ENCODE peak calls at places on chromosome 4, in six cellular contexts. P, T, S, D, G and Y are unnamed samples.

GRCh38 chr4:161320377-161320776 is 843.4 kb downstream of the FSTL5 start:
- DNase-seq in P (peak; percentile 13), S (peak; percentile 9), D (peak; percentile 14), T (no peak), G (peak; percentile 54), Y (peak; percentile 55)

GRCh38 chr4:127782275-127783025 is at the start of gene HSPA4L:
- DNase-seq in P (peak; percentile 85), G (peak; percentile 63), D (peak; percentile 32), T (peak; percentile 45), S (no peak), Y (no peak)

GRCh38 chr4:80465238-80465637 is 129.7 kb downstream of the CFAP299 start:
- DNase-seq in G (no peak), D (peak; percentile 29), P (no peak), S (no peak), T (peak; percentile 26), Y (no peak)

GRCh38 chr4:150436598-150437370 is 145.2 kb upstream of the MAB21L2 start:
- DNase-seq in T (no peak), G (no peak), S (no peak), D (no peak), P (no peak), Y (no peak)

GRCh38 chr4:143517764-143518163 is 4.3 kb downstream of the SMARCA5 start:
- DNase-seq in D (no peak), T (no peak), G (no peak), S (no peak), P (no peak), Y (no peak)

GRCh38 chr4:78704981-78705757 is 71.0 kb upstream of the BMP2K start:
- DNase-seq in P (no peak), S (no peak), D (no peak), T (peak; percentile 78), G (no peak), Y (no peak)

GRCh38 chr4:100509386-100509785 is 8.4 kb downstream of the EMCN start:
- DNase-seq in P (no peak), G (no peak), D (no peak), S (no peak), T (no peak), Y (no peak)

GRCh38 chr4:26290276-26290675 is 30.5 kb upstream of the RBPJ start:
- DNase-seq in D (no peak), G (no peak), T (no peak), P (no peak), S (no peak), Y (no peak)

GRCh38 chr4:181181331-181181730 is 1061.9 kb upstream of the TENM3 start:
- DNase-seq in P (no peak), D (no peak), S (no peak), T (no peak), G (no peak), Y (no peak)

GRCh38 chr4:103018391-103019318 is 850 bp downstream of the SLC9B1 start:
- DNase-seq in T (no peak), S (no peak), G (no peak), D (peak; percentile 5), P (no peak), Y (no peak)

GRCh38 chr4:53974561-53974960 is 89.8 kb downstream of the CHIC2 start:
- DNase-seq in G (no peak), S (no peak), P (no peak), T (no peak), D (no peak), Y (no peak)

GRCh38 chr4:126269106-126269505 is 954.4 kb downstream of the FAT4 start:
- DNase-seq in D (no peak), G (no peak), S (no peak), P (no peak), T (peak; percentile 7), Y (no peak)

GRCh38 chr4:155900402-155900801 is 3.1 kb upstream of the TDO2 start:
- DNase-seq in D (no peak), G (no peak), P (peak; percentile 94), S (no peak), T (peak; percentile 72), Y (no peak)
- H4K91ac ChIP-seq in D (no peak overlapping the region), G (no peak overlapping the region), P (no peak overlapping the region), S (no peak overlapping the region), T (no peak overlapping the region), Y (no peak overlapping the region)

GRCh38 chr4:76559236-76560071 is 124.4 kb downstream of the SHROOM3 start:
- DNase-seq in D (peak; percentile 58), S (no peak), G (no peak), P (no peak), T (no peak), Y (no peak)

GRCh38 chr4:76550966-76551780 is 116.1 kb downstream of the SHROOM3 start:
- DNase-seq in D (no peak), S (no peak), P (peak; percentile 70), T (peak; percentile 51), G (no peak), Y (no peak)

GRCh38 chr4:76549765-76550164 is 114.7 kb downstream of the SHROOM3 start:
- DNase-seq in P (no peak), G (no peak), T (no peak), D (no peak), S (no peak), Y (no peak)

GRCh38 chr4:76558391-76559235 is 123.6 kb downstream of the SHROOM3 start:
- DNase-seq in S (no peak), T (peak; percentile 74), G (no peak), P (no peak), D (no peak), Y (peak; percentile 38)

DNA sequence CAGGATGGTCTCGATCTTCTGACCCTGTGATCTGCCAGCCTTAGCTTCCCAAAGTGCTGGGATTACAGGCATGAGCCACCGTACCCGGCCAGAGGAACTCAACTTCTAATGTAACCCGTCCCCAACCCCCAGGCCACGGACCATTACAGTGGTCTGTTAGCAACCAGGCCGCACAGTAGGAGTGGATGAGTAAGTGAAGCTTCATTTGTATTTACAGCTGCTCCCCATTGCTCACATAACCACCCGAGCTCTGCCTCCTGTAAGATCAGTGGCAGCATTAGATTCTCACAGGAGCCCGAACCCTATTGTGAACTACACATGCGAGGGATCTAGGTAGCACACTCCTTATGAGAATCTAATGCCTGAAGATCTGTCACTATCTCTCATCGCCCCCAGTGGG is 119.6 kb downstream of the SHROOM3 start:
- DNase-seq in G (no peak), P (no peak), D (no peak), S (no peak), T (no peak), Y (no peak)
- H4K91ac ChIP-seq in G (no peak overlapping the region), P (no peak overlapping the region), D (no peak overlapping the region), S (no peak overlapping the region), T (no peak overlapping the region), Y (no peak overlapping the region)

GRCh38 chr4:148030486-148030885 is 298.6 kb downstream of the ARHGAP10 start:
- DNase-seq in G (no peak), D (no peak), S (no peak), T (peak; percentile 75), P (peak; percentile 76), Y (no peak)
- H4K91ac ChIP-seq in G (no peak overlapping the region), D (no peak overlapping the region), S (no peak overlapping the region), T (peak overlapping the region; percentile 23), P (no peak overlapping the region), Y (no peak overlapping the region)

DNA sequence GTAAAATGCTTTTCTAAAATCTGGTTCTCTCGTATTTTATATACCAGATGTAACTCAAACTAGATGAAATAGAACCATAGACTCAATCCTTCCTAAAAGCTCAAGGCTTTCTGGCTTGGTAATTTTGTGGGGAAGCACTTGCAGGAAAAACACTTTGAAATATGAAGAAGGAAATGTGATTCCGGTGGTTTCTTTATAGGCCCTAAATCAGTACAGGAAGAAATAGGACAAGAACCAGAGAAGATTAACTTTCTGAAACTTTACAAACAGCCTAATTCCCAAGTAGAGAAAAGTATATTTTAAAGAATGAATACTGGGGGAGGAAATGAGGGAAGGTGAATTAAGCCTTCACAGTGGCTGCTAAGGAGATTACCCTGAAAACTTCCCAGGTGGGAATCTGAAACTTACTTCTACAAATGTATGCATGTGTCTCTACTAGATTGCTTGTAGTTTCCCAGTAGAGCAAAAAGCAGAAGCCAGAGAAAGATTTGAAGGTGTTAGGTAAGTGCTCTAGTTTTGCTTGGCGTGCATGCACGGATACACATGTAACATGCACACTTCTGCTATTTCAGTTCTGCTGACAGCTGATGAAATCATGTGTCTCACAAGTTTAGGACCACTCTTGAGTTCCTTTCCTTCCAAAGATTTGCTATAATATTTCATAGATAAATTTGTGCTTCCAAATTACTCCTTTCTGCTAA is 92.1 kb downstream of the AFF1 start:
- DNase-seq in D (no peak), T (no peak), P (no peak), G (no peak), S (no peak), Y (no peak)
- H4K91ac ChIP-seq in D (no peak overlapping the region), T (no peak overlapping the region), P (no peak overlapping the region), G (no peak overlapping the region), S (no peak overlapping the region), Y (no peak overlapping the region)

GRCh38 chr4:110245567-110245966 is 47.2 kb upstream of the ELOVL6 start:
- DNase-seq in D (no peak), T (peak; percentile 49), P (no peak), G (no peak), S (no peak), Y (no peak)
- H4K91ac ChIP-seq in D (no peak overlapping the region), T (no peak overlapping the region), P (no peak overlapping the region), G (no peak overlapping the region), S (no peak overlapping the region), Y (no peak overlapping the region)

GRCh38 chr4:114423582-114423981 is 175.0 kb upstream of the UGT8 start:
- DNase-seq in D (no peak), S (no peak), P (no peak), T (no peak), G (no peak), Y (no peak)
- H4K91ac ChIP-seq in D (no peak overlapping the region), S (no peak overlapping the region), P (no peak overlapping the region), T (no peak overlapping the region), G (no peak overlapping the region), Y (no peak overlapping the region)